ENCODE peak calls at places on chromosomes 1 and 21, in seven cellular contexts. One of them, this sample, is unnamed.

GRCh38 chr1:223825767-223826461 is 19.8 kb downstream of the TP53BP2 start:
- DNase-seq in AG04450: no peak
- DNase-seq in OCI-LY7: no peak
- DNase-seq in coronary artery: no peak
- DNase-seq in transverse colon: no peak
- DNase-seq in AG10803: no peak
- DNase-seq in neural progenitor cell: no peak
- DNase-seq in this sample: no peak

GRCh38 chr1:10679521-10680220 is 116.8 kb downstream of the CASZ1 start:
- DNase-seq in AG04450: peak
- DNase-seq in OCI-LY7: peak
- DNase-seq in coronary artery: no peak
- DNase-seq in transverse colon: peak
- DNase-seq in AG10803: peak
- DNase-seq in neural progenitor cell: peak
- DNase-seq in this sample: no peak

GRCh38 chr21:32940079-32941014 is 85.4 kb upstream of the OLIG2 start:
- DNase-seq in AG04450: peak
- DNase-seq in OCI-LY7: peak
- DNase-seq in coronary artery: no peak
- DNase-seq in transverse colon: peak
- DNase-seq in AG10803: peak
- DNase-seq in neural progenitor cell: peak
- DNase-seq in this sample: no peak

GRCh38 chr1:94316836-94317789 is 79.7 kb upstream of the ARHGAP29 start:
- DNase-seq in AG04450: no peak
- DNase-seq in OCI-LY7: no peak
- DNase-seq in coronary artery: no peak
- DNase-seq in transverse colon: no peak
- DNase-seq in AG10803: no peak
- DNase-seq in neural progenitor cell: no peak
- DNase-seq in this sample: no peak

GRCh38 chr1:31745071-31745897 is 18.9 kb downstream of the ADGRB2 start:
- DNase-seq in AG04450: no peak
- DNase-seq in OCI-LY7: peak
- DNase-seq in coronary artery: no peak
- DNase-seq in transverse colon: peak
- DNase-seq in AG10803: peak
- DNase-seq in neural progenitor cell: peak
- DNase-seq in this sample: peak

GRCh38 chr1:31977361-31978131 is 36.1 kb upstream of the KHDRBS1 start:
- DNase-seq in AG04450: peak
- DNase-seq in OCI-LY7: peak
- DNase-seq in coronary artery: no peak
- DNase-seq in transverse colon: no peak
- DNase-seq in AG10803: peak
- DNase-seq in neural progenitor cell: peak
- DNase-seq in this sample: no peak

GRCh38 chr1:94298861-94299260 is 61.5 kb upstream of the ARHGAP29 start:
- DNase-seq in AG04450: no peak
- DNase-seq in OCI-LY7: no peak
- DNase-seq in coronary artery: no peak
- DNase-seq in transverse colon: no peak
- DNase-seq in AG10803: peak
- DNase-seq in neural progenitor cell: no peak
- DNase-seq in this sample: no peak

GRCh38 chr1:157961805-157962762 is 31.4 kb upstream of the KIRREL1 start:
- DNase-seq in AG04450: peak
- DNase-seq in OCI-LY7: no peak
- DNase-seq in coronary artery: no peak
- DNase-seq in transverse colon: no peak
- DNase-seq in AG10803: peak
- DNase-seq in neural progenitor cell: no peak
- DNase-seq in this sample: no peak

GRCh38 chr1:16122361-16122881 is 33.4 kb downstream of the EPHA2 start:
- DNase-seq in AG04450: no peak
- DNase-seq in OCI-LY7: no peak
- DNase-seq in coronary artery: no peak
- DNase-seq in transverse colon: no peak
- DNase-seq in AG10803: peak
- DNase-seq in neural progenitor cell: no peak
- DNase-seq in this sample: no peak

GRCh38 chr1:228867093-228867950 is 132.0 kb downstream of the RHOU start:
- DNase-seq in AG04450: no peak
- DNase-seq in OCI-LY7: no peak
- DNase-seq in coronary artery: no peak
- DNase-seq in transverse colon: no peak
- DNase-seq in AG10803: no peak
- DNase-seq in neural progenitor cell: no peak
- DNase-seq in this sample: peak

GRCh38 chr1:74771913-74772515 is 39.1 kb downstream of the TYW3 start:
- DNase-seq in AG04450: peak
- DNase-seq in OCI-LY7: peak
- DNase-seq in coronary artery: no peak
- DNase-seq in transverse colon: no peak
- DNase-seq in AG10803: peak
- DNase-seq in neural progenitor cell: peak
- DNase-seq in this sample: no peak

GRCh38 chr1:187903223-187903622 is 1074.5 kb downstream of the PLA2G4A start:
- DNase-seq in AG04450: no peak
- DNase-seq in OCI-LY7: no peak
- DNase-seq in coronary artery: no peak
- DNase-seq in transverse colon: no peak
- DNase-seq in AG10803: no peak
- DNase-seq in neural progenitor cell: no peak
- DNase-seq in this sample: no peak

GRCh38 chr1:111192643-111193519 is 7.6 kb downstream of the DENND2D start:
- DNase-seq in AG04450: no peak
- DNase-seq in OCI-LY7: no peak
- DNase-seq in coronary artery: no peak
- DNase-seq in transverse colon: no peak
- DNase-seq in AG10803: peak
- DNase-seq in neural progenitor cell: no peak
- DNase-seq in this sample: no peak

GRCh38 chr1:52658795-52659194 is 25.8 kb downstream of the SHISAL2A start:
- DNase-seq in AG04450: no peak
- DNase-seq in OCI-LY7: no peak
- DNase-seq in coronary artery: no peak
- DNase-seq in transverse colon: no peak
- DNase-seq in AG10803: no peak
- DNase-seq in neural progenitor cell: no peak
- DNase-seq in this sample: no peak

GRCh38 chr1:118147542-118147941 is 37.5 kb downstream of the SPAG17 start:
- DNase-seq in AG04450: peak
- DNase-seq in OCI-LY7: no peak
- DNase-seq in coronary artery: no peak
- DNase-seq in transverse colon: no peak
- DNase-seq in AG10803: peak
- DNase-seq in neural progenitor cell: no peak
- DNase-seq in this sample: no peak

GRCh38 chr1:53637726-53638640 is 101.0 kb downstream of the GLIS1 start:
- DNase-seq in AG04450: no peak
- DNase-seq in OCI-LY7: no peak
- DNase-seq in coronary artery: peak
- DNase-seq in transverse colon: no peak
- DNase-seq in AG10803: no peak
- DNase-seq in neural progenitor cell: no peak
- DNase-seq in this sample: peak

GRCh38 chr1:39940253-39940652 is 14.7 kb upstream of the MFSD2A start:
- DNase-seq in AG04450: no peak
- DNase-seq in OCI-LY7: no peak
- DNase-seq in coronary artery: no peak
- DNase-seq in transverse colon: no peak
- DNase-seq in AG10803: no peak
- DNase-seq in neural progenitor cell: no peak
- DNase-seq in this sample: no peak

GRCh38 chr1:12503709-12504108 is 114.3 kb downstream of the DHRS3 start:
- DNase-seq in AG04450: no peak
- DNase-seq in OCI-LY7: no peak
- DNase-seq in coronary artery: no peak
- DNase-seq in transverse colon: no peak
- DNase-seq in AG10803: no peak
- DNase-seq in neural progenitor cell: no peak
- DNase-seq in this sample: no peak

GRCh38 chr1:77739235-77739634 is 20.4 kb downstream of the USP33 start:
- DNase-seq in AG04450: no peak
- DNase-seq in OCI-LY7: no peak
- DNase-seq in coronary artery: no peak
- DNase-seq in transverse colon: no peak
- DNase-seq in AG10803: no peak
- DNase-seq in neural progenitor cell: no peak
- DNase-seq in this sample: no peak

GRCh38 chr1:41097105-41097504 is 75.6 kb upstream of the SLFNL1 start:
- DNase-seq in AG04450: peak
- DNase-seq in OCI-LY7: no peak
- DNase-seq in coronary artery: no peak
- DNase-seq in transverse colon: no peak
- DNase-seq in AG10803: no peak
- DNase-seq in neural progenitor cell: no peak
- DNase-seq in this sample: no peak

GRCh38 chr1:7956218-7957032 is 5.1 kb upstream of the PARK7 start:
- DNase-seq in AG04450: peak
- DNase-seq in OCI-LY7: no peak
- DNase-seq in coronary artery: no peak
- DNase-seq in transverse colon: no peak
- DNase-seq in AG10803: peak
- DNase-seq in neural progenitor cell: no peak
- DNase-seq in this sample: no peak

GRCh38 chr1:4615138-4615470 is 39.3 kb upstream of the AJAP1 start:
- DNase-seq in AG04450: no peak
- DNase-seq in OCI-LY7: no peak
- DNase-seq in coronary artery: no peak
- DNase-seq in transverse colon: no peak
- DNase-seq in AG10803: no peak
- DNase-seq in neural progenitor cell: no peak
- DNase-seq in this sample: no peak

DNA sequence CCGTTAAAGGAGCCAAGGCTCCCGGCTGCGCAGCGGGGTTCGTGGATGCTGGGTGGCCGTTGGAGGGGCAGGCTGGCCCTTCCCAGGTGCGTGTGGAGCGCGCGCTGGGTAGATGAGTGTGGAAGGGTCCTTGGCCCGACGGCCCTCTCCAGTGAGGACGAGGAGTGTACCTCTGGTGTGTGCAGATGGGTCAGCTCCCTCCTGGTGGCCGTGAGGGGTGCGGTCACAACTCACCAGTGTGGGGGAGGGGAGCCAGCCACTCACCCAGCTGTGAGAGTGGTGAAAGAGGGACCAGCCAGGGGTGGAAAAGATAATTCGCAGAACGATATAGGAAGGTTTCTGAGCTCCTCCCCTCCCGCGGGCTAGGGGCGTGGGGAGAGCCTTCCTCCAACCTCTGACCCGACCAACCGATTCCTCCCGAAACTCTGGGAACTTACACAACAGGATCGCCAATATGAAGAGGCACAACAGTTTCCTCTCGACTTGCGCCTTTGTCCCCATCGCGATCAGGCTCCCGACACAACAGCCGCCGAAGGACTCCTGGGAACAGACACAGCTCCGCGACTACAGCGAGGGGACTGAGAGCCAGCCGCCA is at the start of gene F11R:
- DNase-seq in AG04450: no peak
- DNase-seq in OCI-LY7: no peak
- DNase-seq in coronary artery: no peak
- DNase-seq in transverse colon: peak
- DNase-seq in AG10803: no peak
- DNase-seq in neural progenitor cell: peak
- DNase-seq in this sample: no peak
- TF ChIP-seq CTCF in AG04450: peak
- TF ChIP-seq CTCF in OCI-LY7: peak
- TF ChIP-seq CTCF in coronary artery: no peak
- TF ChIP-seq CTCF in transverse colon: peak
- TF ChIP-seq CTCF in AG10803: peak
- TF ChIP-seq CTCF in neural progenitor cell: peak
- TF ChIP-seq CTCF in this sample: peak

DNA sequence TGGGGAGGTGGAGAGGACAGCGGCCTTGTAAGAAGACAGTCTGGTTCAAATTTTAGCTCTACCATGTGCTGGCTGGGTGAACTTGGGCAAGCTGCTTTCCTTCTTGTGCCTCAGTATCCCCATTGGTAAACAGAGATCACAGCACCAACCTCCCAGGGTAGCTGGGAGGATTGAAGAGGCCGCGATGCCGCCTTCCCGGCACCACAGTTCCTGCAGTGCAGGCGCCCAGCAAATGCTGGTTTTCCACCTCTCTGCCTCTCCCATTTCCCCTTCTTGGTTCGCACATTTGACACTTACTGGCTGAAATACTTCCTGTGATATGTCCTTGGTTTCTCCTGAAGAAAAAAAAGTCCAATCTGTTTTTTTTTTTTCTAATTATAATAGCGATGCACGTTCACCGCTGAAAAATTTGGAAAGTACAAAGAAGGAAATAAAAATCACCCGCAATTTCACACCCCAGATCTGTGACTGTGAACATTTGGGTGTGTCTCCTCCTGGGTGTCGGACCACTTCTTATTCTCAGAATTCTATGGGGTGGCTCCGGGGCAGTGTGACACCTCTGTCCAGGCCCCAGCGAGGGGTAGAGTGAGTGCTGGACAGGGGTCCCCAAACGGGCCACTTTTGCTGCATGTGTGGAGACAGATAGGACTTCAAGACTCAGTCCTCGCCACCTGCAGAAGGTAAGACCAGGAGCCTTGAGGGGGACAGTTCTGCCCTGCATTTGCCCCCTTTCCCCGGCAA is 73.1 kb downstream of the RUNX3 start:
- DNase-seq in AG04450: no peak
- DNase-seq in OCI-LY7: no peak
- DNase-seq in coronary artery: no peak
- DNase-seq in transverse colon: no peak
- DNase-seq in AG10803: no peak
- DNase-seq in neural progenitor cell: no peak
- DNase-seq in this sample: peak
- TF ChIP-seq CTCF in AG04450: no peak
- TF ChIP-seq CTCF in OCI-LY7: no peak
- TF ChIP-seq CTCF in coronary artery: no peak
- TF ChIP-seq CTCF in transverse colon: no peak
- TF ChIP-seq CTCF in AG10803: no peak
- TF ChIP-seq CTCF in neural progenitor cell: no peak
- TF ChIP-seq CTCF in this sample: no peak

GRCh38 chr1:226526801-226527595 is 21.6 kb upstream of the STUM start:
- DNase-seq in AG04450: no peak
- DNase-seq in OCI-LY7: peak
- DNase-seq in coronary artery: no peak
- DNase-seq in transverse colon: peak
- DNase-seq in AG10803: no peak
- DNase-seq in neural progenitor cell: peak
- DNase-seq in this sample: no peak
- TF ChIP-seq CTCF in AG04450: no peak
- TF ChIP-seq CTCF in OCI-LY7: no peak
- TF ChIP-seq CTCF in coronary artery: no peak
- TF ChIP-seq CTCF in transverse colon: no peak
- TF ChIP-seq CTCF in AG10803: no peak
- TF ChIP-seq CTCF in neural progenitor cell: no peak
- TF ChIP-seq CTCF in this sample: no peak

DNA sequence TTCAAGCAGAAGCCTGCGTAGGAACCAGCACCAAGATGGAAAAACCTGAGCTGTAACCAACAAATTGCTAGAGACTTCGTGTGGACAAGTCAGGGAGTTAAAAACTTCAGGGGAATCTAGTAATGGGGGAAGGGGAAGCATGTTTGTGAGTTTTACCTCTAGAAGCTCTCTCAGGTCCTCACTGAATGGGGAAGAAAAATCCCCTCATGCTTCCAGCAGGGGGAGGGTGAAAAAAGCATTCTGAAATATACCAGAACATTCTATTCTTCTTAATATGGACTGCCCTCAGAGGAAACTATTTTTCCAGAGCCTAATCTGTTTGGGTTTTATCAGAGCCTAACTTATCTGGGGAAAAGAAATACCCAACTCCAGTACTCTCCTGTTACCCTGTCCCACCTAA is 28.6 kb downstream of the GNG12 start:
- DNase-seq in AG04450: no peak
- DNase-seq in OCI-LY7: no peak
- DNase-seq in coronary artery: no peak
- DNase-seq in transverse colon: no peak
- DNase-seq in AG10803: no peak
- DNase-seq in neural progenitor cell: no peak
- DNase-seq in this sample: no peak
- TF ChIP-seq CTCF in AG04450: peak
- TF ChIP-seq CTCF in OCI-LY7: peak
- TF ChIP-seq CTCF in coronary artery: no peak
- TF ChIP-seq CTCF in transverse colon: no peak
- TF ChIP-seq CTCF in AG10803: no peak
- TF ChIP-seq CTCF in neural progenitor cell: peak
- TF ChIP-seq CTCF in this sample: peak